ENCODE peak calls at places on chromosomes 3 and 15, in five cellular contexts. One of them, this sample, is unnamed.

GRCh38 chr3:58766587-58767282 is 100.2 kb upstream of the FAM3D start:
- DNase-seq in activated CD4-positive, alpha-beta T cell treated with anti-CD3 and anti-CD28 coated beads, Interleukin-2, amount 50 U/mL, for 1 hour: no peak
- DNase-seq in stimulated activated CD4-positive, alpha-beta T cell treated with anti-CD3 and anti-CD28 coated beads, Interleukin-2, amount 100 ng/mL, for 24 hours: no peak
- DNase-seq in AG09319: no peak
- DNase-seq in MM.1S: no peak
- DNase-seq in this sample: no peak

GRCh38 chr15:84788500-84788899 is 28.7 kb upstream of the ALPK3 start:
- DNase-seq in activated CD4-positive, alpha-beta T cell treated with anti-CD3 and anti-CD28 coated beads, Interleukin-2, amount 50 U/mL, for 1 hour: no peak
- DNase-seq in stimulated activated CD4-positive, alpha-beta T cell treated with anti-CD3 and anti-CD28 coated beads, Interleukin-2, amount 100 ng/mL, for 24 hours: no peak
- DNase-seq in AG09319: no peak
- DNase-seq in MM.1S: no peak
- DNase-seq in this sample: no peak

GRCh38 chr3:10779293-10779805 is 36.7 kb upstream of the SLC6A11 start:
- DNase-seq in activated CD4-positive, alpha-beta T cell treated with anti-CD3 and anti-CD28 coated beads, Interleukin-2, amount 50 U/mL, for 1 hour: no peak
- DNase-seq in stimulated activated CD4-positive, alpha-beta T cell treated with anti-CD3 and anti-CD28 coated beads, Interleukin-2, amount 100 ng/mL, for 24 hours: no peak
- DNase-seq in AG09319: no peak
- DNase-seq in MM.1S: no peak
- DNase-seq in this sample: no peak

GRCh38 chr3:90184861-90185260 is 1077.4 kb downstream of the EPHA3 start:
- DNase-seq in activated CD4-positive, alpha-beta T cell treated with anti-CD3 and anti-CD28 coated beads, Interleukin-2, amount 50 U/mL, for 1 hour: no peak
- DNase-seq in stimulated activated CD4-positive, alpha-beta T cell treated with anti-CD3 and anti-CD28 coated beads, Interleukin-2, amount 100 ng/mL, for 24 hours: no peak
- DNase-seq in AG09319: no peak
- DNase-seq in MM.1S: no peak
- DNase-seq in this sample: no peak

GRCh38 chr15:52183562-52184173 is 7.5 kb downstream of the GNB5 start:
- DNase-seq in activated CD4-positive, alpha-beta T cell treated with anti-CD3 and anti-CD28 coated beads, Interleukin-2, amount 50 U/mL, for 1 hour: no peak
- DNase-seq in stimulated activated CD4-positive, alpha-beta T cell treated with anti-CD3 and anti-CD28 coated beads, Interleukin-2, amount 100 ng/mL, for 24 hours: peak; percentile 24
- DNase-seq in AG09319: no peak
- DNase-seq in MM.1S: peak; percentile 43
- DNase-seq in this sample: peak; percentile 53

GRCh38 chr15:40367038-40367672 is 9.1 kb downstream of the DISP2 start:
- DNase-seq in activated CD4-positive, alpha-beta T cell treated with anti-CD3 and anti-CD28 coated beads, Interleukin-2, amount 50 U/mL, for 1 hour: no peak
- DNase-seq in stimulated activated CD4-positive, alpha-beta T cell treated with anti-CD3 and anti-CD28 coated beads, Interleukin-2, amount 100 ng/mL, for 24 hours: no peak
- DNase-seq in AG09319: no peak
- DNase-seq in MM.1S: no peak
- DNase-seq in this sample: no peak

GRCh38 chr15:44181410-44181809 is 13.7 kb downstream of the FRMD5 start:
- DNase-seq in activated CD4-positive, alpha-beta T cell treated with anti-CD3 and anti-CD28 coated beads, Interleukin-2, amount 50 U/mL, for 1 hour: no peak
- DNase-seq in stimulated activated CD4-positive, alpha-beta T cell treated with anti-CD3 and anti-CD28 coated beads, Interleukin-2, amount 100 ng/mL, for 24 hours: no peak
- DNase-seq in AG09319: no peak
- DNase-seq in MM.1S: no peak
- DNase-seq in this sample: no peak

GRCh38 chr3:144840866-144841265 is 869.2 kb downstream of the DIPK2A start:
- DNase-seq in activated CD4-positive, alpha-beta T cell treated with anti-CD3 and anti-CD28 coated beads, Interleukin-2, amount 50 U/mL, for 1 hour: no peak
- DNase-seq in stimulated activated CD4-positive, alpha-beta T cell treated with anti-CD3 and anti-CD28 coated beads, Interleukin-2, amount 100 ng/mL, for 24 hours: no peak
- DNase-seq in AG09319: no peak
- DNase-seq in MM.1S: no peak
- DNase-seq in this sample: no peak

GRCh38 chr3:12186515-12187286 is 28.0 kb upstream of the TIMP4 start:
- DNase-seq in activated CD4-positive, alpha-beta T cell treated with anti-CD3 and anti-CD28 coated beads, Interleukin-2, amount 50 U/mL, for 1 hour: no peak
- DNase-seq in stimulated activated CD4-positive, alpha-beta T cell treated with anti-CD3 and anti-CD28 coated beads, Interleukin-2, amount 100 ng/mL, for 24 hours: no peak
- DNase-seq in AG09319: no peak
- DNase-seq in MM.1S: no peak
- DNase-seq in this sample: no peak

GRCh38 chr3:150005243-150006102 is 34.8 kb upstream of the PFN2 start:
- DNase-seq in activated CD4-positive, alpha-beta T cell treated with anti-CD3 and anti-CD28 coated beads, Interleukin-2, amount 50 U/mL, for 1 hour: no peak
- DNase-seq in stimulated activated CD4-positive, alpha-beta T cell treated with anti-CD3 and anti-CD28 coated beads, Interleukin-2, amount 100 ng/mL, for 24 hours: no peak
- DNase-seq in AG09319: no peak
- DNase-seq in MM.1S: no peak
- DNase-seq in this sample: no peak

GRCh38 chr3:4419920-4420319 is 47.1 kb downstream of the SUMF1 start:
- DNase-seq in activated CD4-positive, alpha-beta T cell treated with anti-CD3 and anti-CD28 coated beads, Interleukin-2, amount 50 U/mL, for 1 hour: no peak
- DNase-seq in stimulated activated CD4-positive, alpha-beta T cell treated with anti-CD3 and anti-CD28 coated beads, Interleukin-2, amount 100 ng/mL, for 24 hours: no peak
- DNase-seq in AG09319: no peak
- DNase-seq in MM.1S: no peak
- DNase-seq in this sample: no peak

GRCh38 chr3:47385007-47385406 is 4.2 kb downstream of the PTPN23 start:
- DNase-seq in activated CD4-positive, alpha-beta T cell treated with anti-CD3 and anti-CD28 coated beads, Interleukin-2, amount 50 U/mL, for 1 hour: no peak
- DNase-seq in stimulated activated CD4-positive, alpha-beta T cell treated with anti-CD3 and anti-CD28 coated beads, Interleukin-2, amount 100 ng/mL, for 24 hours: no peak
- DNase-seq in AG09319: no peak
- DNase-seq in MM.1S: no peak
- DNase-seq in this sample: no peak

GRCh38 chr3:196127308-196128040 is 45.6 kb upstream of the TFRC start:
- DNase-seq in activated CD4-positive, alpha-beta T cell treated with anti-CD3 and anti-CD28 coated beads, Interleukin-2, amount 50 U/mL, for 1 hour: no peak
- DNase-seq in stimulated activated CD4-positive, alpha-beta T cell treated with anti-CD3 and anti-CD28 coated beads, Interleukin-2, amount 100 ng/mL, for 24 hours: no peak
- DNase-seq in AG09319: no peak
- DNase-seq in MM.1S: peak; percentile 41
- DNase-seq in this sample: no peak

GRCh38 chr3:185677146-185677829 is 91.2 kb downstream of the SENP2 start:
- DNase-seq in activated CD4-positive, alpha-beta T cell treated with anti-CD3 and anti-CD28 coated beads, Interleukin-2, amount 50 U/mL, for 1 hour: no peak
- DNase-seq in stimulated activated CD4-positive, alpha-beta T cell treated with anti-CD3 and anti-CD28 coated beads, Interleukin-2, amount 100 ng/mL, for 24 hours: no peak
- DNase-seq in AG09319: peak; percentile 37
- DNase-seq in MM.1S: peak; percentile 76
- DNase-seq in this sample: no peak

GRCh38 chr3:36060950-36061349 is 319.4 kb upstream of the STAC start:
- DNase-seq in activated CD4-positive, alpha-beta T cell treated with anti-CD3 and anti-CD28 coated beads, Interleukin-2, amount 50 U/mL, for 1 hour: no peak
- DNase-seq in stimulated activated CD4-positive, alpha-beta T cell treated with anti-CD3 and anti-CD28 coated beads, Interleukin-2, amount 100 ng/mL, for 24 hours: no peak
- DNase-seq in AG09319: no peak
- DNase-seq in MM.1S: no peak
- DNase-seq in this sample: no peak

GRCh38 chr3:45462522-45463262 is 74.3 kb downstream of the LARS2 start:
- DNase-seq in activated CD4-positive, alpha-beta T cell treated with anti-CD3 and anti-CD28 coated beads, Interleukin-2, amount 50 U/mL, for 1 hour: no peak
- DNase-seq in stimulated activated CD4-positive, alpha-beta T cell treated with anti-CD3 and anti-CD28 coated beads, Interleukin-2, amount 100 ng/mL, for 24 hours: peak; percentile 62
- DNase-seq in AG09319: no peak
- DNase-seq in MM.1S: no peak
- DNase-seq in this sample: no peak

GRCh38 chr15:74789171-74789627 is 7.3 kb downstream of the CSK start:
- DNase-seq in activated CD4-positive, alpha-beta T cell treated with anti-CD3 and anti-CD28 coated beads, Interleukin-2, amount 50 U/mL, for 1 hour: no peak
- DNase-seq in stimulated activated CD4-positive, alpha-beta T cell treated with anti-CD3 and anti-CD28 coated beads, Interleukin-2, amount 100 ng/mL, for 24 hours: no peak
- DNase-seq in AG09319: no peak
- DNase-seq in MM.1S: peak; percentile 89
- DNase-seq in this sample: peak; percentile 78

GRCh38 chr3:177213806-177214528 is 16.7 kb upstream of the TBL1XR1 start:
- DNase-seq in activated CD4-positive, alpha-beta T cell treated with anti-CD3 and anti-CD28 coated beads, Interleukin-2, amount 50 U/mL, for 1 hour: no peak
- DNase-seq in stimulated activated CD4-positive, alpha-beta T cell treated with anti-CD3 and anti-CD28 coated beads, Interleukin-2, amount 100 ng/mL, for 24 hours: no peak
- DNase-seq in AG09319: no peak
- DNase-seq in MM.1S: no peak
- DNase-seq in this sample: no peak

GRCh38 chr15:98794754-98795153 is 146.4 kb downstream of the IGF1R start:
- DNase-seq in activated CD4-positive, alpha-beta T cell treated with anti-CD3 and anti-CD28 coated beads, Interleukin-2, amount 50 U/mL, for 1 hour: no peak
- DNase-seq in stimulated activated CD4-positive, alpha-beta T cell treated with anti-CD3 and anti-CD28 coated beads, Interleukin-2, amount 100 ng/mL, for 24 hours: no peak
- DNase-seq in AG09319: no peak
- DNase-seq in MM.1S: no peak
- DNase-seq in this sample: no peak

GRCh38 chr3:62559831-62560445 is 186.6 kb upstream of the FEZF2 start:
- DNase-seq in activated CD4-positive, alpha-beta T cell treated with anti-CD3 and anti-CD28 coated beads, Interleukin-2, amount 50 U/mL, for 1 hour: no peak
- DNase-seq in stimulated activated CD4-positive, alpha-beta T cell treated with anti-CD3 and anti-CD28 coated beads, Interleukin-2, amount 100 ng/mL, for 24 hours: no peak
- DNase-seq in AG09319: peak; percentile 15
- DNase-seq in MM.1S: no peak
- DNase-seq in this sample: no peak

GRCh38 chr3:27591811-27592210 is 107.6 kb upstream of the SLC4A7 start:
- DNase-seq in activated CD4-positive, alpha-beta T cell treated with anti-CD3 and anti-CD28 coated beads, Interleukin-2, amount 50 U/mL, for 1 hour: no peak
- DNase-seq in stimulated activated CD4-positive, alpha-beta T cell treated with anti-CD3 and anti-CD28 coated beads, Interleukin-2, amount 100 ng/mL, for 24 hours: no peak
- DNase-seq in AG09319: no peak
- DNase-seq in MM.1S: no peak
- DNase-seq in this sample: no peak

GRCh38 chr3:134232976-134233375 is 17.7 kb downstream of the RYK start:
- DNase-seq in activated CD4-positive, alpha-beta T cell treated with anti-CD3 and anti-CD28 coated beads, Interleukin-2, amount 50 U/mL, for 1 hour: no peak
- DNase-seq in stimulated activated CD4-positive, alpha-beta T cell treated with anti-CD3 and anti-CD28 coated beads, Interleukin-2, amount 100 ng/mL, for 24 hours: no peak
- DNase-seq in AG09319: no peak
- DNase-seq in MM.1S: no peak
- DNase-seq in this sample: no peak

GRCh38 chr15:29656636-29657475 is 165.4 kb downstream of the TJP1 start:
- DNase-seq in activated CD4-positive, alpha-beta T cell treated with anti-CD3 and anti-CD28 coated beads, Interleukin-2, amount 50 U/mL, for 1 hour: no peak
- DNase-seq in stimulated activated CD4-positive, alpha-beta T cell treated with anti-CD3 and anti-CD28 coated beads, Interleukin-2, amount 100 ng/mL, for 24 hours: no peak
- DNase-seq in AG09319: no peak
- DNase-seq in MM.1S: no peak
- DNase-seq in this sample: no peak

GRCh38 chr3:109385442-109386318 is 48.3 kb upstream of the DPPA4 start:
- DNase-seq in activated CD4-positive, alpha-beta T cell treated with anti-CD3 and anti-CD28 coated beads, Interleukin-2, amount 50 U/mL, for 1 hour: no peak
- DNase-seq in stimulated activated CD4-positive, alpha-beta T cell treated with anti-CD3 and anti-CD28 coated beads, Interleukin-2, amount 100 ng/mL, for 24 hours: no peak
- DNase-seq in AG09319: no peak
- DNase-seq in MM.1S: no peak
- DNase-seq in this sample: no peak

GRCh38 chr3:195896361-195897080 is 11.8 kb downstream of the TNK2 start:
- DNase-seq in activated CD4-positive, alpha-beta T cell treated with anti-CD3 and anti-CD28 coated beads, Interleukin-2, amount 50 U/mL, for 1 hour: no peak
- DNase-seq in stimulated activated CD4-positive, alpha-beta T cell treated with anti-CD3 and anti-CD28 coated beads, Interleukin-2, amount 100 ng/mL, for 24 hours: no peak
- DNase-seq in AG09319: no peak
- DNase-seq in MM.1S: no peak
- DNase-seq in this sample: no peak

GRCh38 chr3:144259267-144259666 is 287.6 kb downstream of the DIPK2A start:
- DNase-seq in activated CD4-positive, alpha-beta T cell treated with anti-CD3 and anti-CD28 coated beads, Interleukin-2, amount 50 U/mL, for 1 hour: no peak
- DNase-seq in stimulated activated CD4-positive, alpha-beta T cell treated with anti-CD3 and anti-CD28 coated beads, Interleukin-2, amount 100 ng/mL, for 24 hours: no peak
- DNase-seq in AG09319: no peak
- DNase-seq in MM.1S: no peak
- DNase-seq in this sample: no peak

GRCh38 chr15:88636654-88637053 is 2.2 kb upstream of the ISG20 start:
- DNase-seq in activated CD4-positive, alpha-beta T cell treated with anti-CD3 and anti-CD28 coated beads, Interleukin-2, amount 50 U/mL, for 1 hour: no peak
- DNase-seq in stimulated activated CD4-positive, alpha-beta T cell treated with anti-CD3 and anti-CD28 coated beads, Interleukin-2, amount 100 ng/mL, for 24 hours: no peak
- DNase-seq in AG09319: no peak
- DNase-seq in MM.1S: no peak
- DNase-seq in this sample: no peak

GRCh38 chr3:4904801-4905695 is 74.2 kb upstream of the BHLHE40 start:
- DNase-seq in activated CD4-positive, alpha-beta T cell treated with anti-CD3 and anti-CD28 coated beads, Interleukin-2, amount 50 U/mL, for 1 hour: no peak
- DNase-seq in stimulated activated CD4-positive, alpha-beta T cell treated with anti-CD3 and anti-CD28 coated beads, Interleukin-2, amount 100 ng/mL, for 24 hours: no peak
- DNase-seq in AG09319: peak; percentile 16
- DNase-seq in MM.1S: no peak
- DNase-seq in this sample: no peak

GRCh38 chr3:125589743-125590142 is 5.6 kb downstream of the OSBPL11 start:
- DNase-seq in activated CD4-positive, alpha-beta T cell treated with anti-CD3 and anti-CD28 coated beads, Interleukin-2, amount 50 U/mL, for 1 hour: no peak
- DNase-seq in stimulated activated CD4-positive, alpha-beta T cell treated with anti-CD3 and anti-CD28 coated beads, Interleukin-2, amount 100 ng/mL, for 24 hours: no peak
- DNase-seq in AG09319: no peak
- DNase-seq in MM.1S: peak; percentile 48
- DNase-seq in this sample: peak; percentile 45

GRCh38 chr3:83435173-83435572 is 1523.6 kb upstream of the CADM2 start:
- DNase-seq in activated CD4-positive, alpha-beta T cell treated with anti-CD3 and anti-CD28 coated beads, Interleukin-2, amount 50 U/mL, for 1 hour: no peak
- DNase-seq in stimulated activated CD4-positive, alpha-beta T cell treated with anti-CD3 and anti-CD28 coated beads, Interleukin-2, amount 100 ng/mL, for 24 hours: no peak
- DNase-seq in AG09319: no peak
- DNase-seq in MM.1S: no peak
- DNase-seq in this sample: no peak

GRCh38 chr15:78620021-78620838 is 566 bp downstream of the CHRNA3 start:
- DNase-seq in activated CD4-positive, alpha-beta T cell treated with anti-CD3 and anti-CD28 coated beads, Interleukin-2, amount 50 U/mL, for 1 hour: no peak
- DNase-seq in stimulated activated CD4-positive, alpha-beta T cell treated with anti-CD3 and anti-CD28 coated beads, Interleukin-2, amount 100 ng/mL, for 24 hours: peak; percentile 14
- DNase-seq in AG09319: no peak
- DNase-seq in MM.1S: no peak
- DNase-seq in this sample: no peak

GRCh38 chr15:29089731-29090616 is 179.6 kb downstream of the NSMCE3 start:
- DNase-seq in activated CD4-positive, alpha-beta T cell treated with anti-CD3 and anti-CD28 coated beads, Interleukin-2, amount 50 U/mL, for 1 hour: no peak
- DNase-seq in stimulated activated CD4-positive, alpha-beta T cell treated with anti-CD3 and anti-CD28 coated beads, Interleukin-2, amount 100 ng/mL, for 24 hours: peak; percentile 25
- DNase-seq in AG09319: no peak
- DNase-seq in MM.1S: no peak
- DNase-seq in this sample: no peak

GRCh38 chr15:99052205-99052604 is 44.6 kb upstream of the PGPEP1L start:
- DNase-seq in activated CD4-positive, alpha-beta T cell treated with anti-CD3 and anti-CD28 coated beads, Interleukin-2, amount 50 U/mL, for 1 hour: no peak
- DNase-seq in stimulated activated CD4-positive, alpha-beta T cell treated with anti-CD3 and anti-CD28 coated beads, Interleukin-2, amount 100 ng/mL, for 24 hours: no peak
- DNase-seq in AG09319: no peak
- DNase-seq in MM.1S: no peak
- DNase-seq in this sample: no peak

GRCh38 chr3:141366285-141367037 is 1.8 kb upstream of the ZBTB38 start:
- DNase-seq in activated CD4-positive, alpha-beta T cell treated with anti-CD3 and anti-CD28 coated beads, Interleukin-2, amount 50 U/mL, for 1 hour: no peak
- DNase-seq in stimulated activated CD4-positive, alpha-beta T cell treated with anti-CD3 and anti-CD28 coated beads, Interleukin-2, amount 100 ng/mL, for 24 hours: no peak
- DNase-seq in AG09319: peak; percentile 85
- DNase-seq in MM.1S: peak; percentile 4
- DNase-seq in this sample: no peak

GRCh38 chr3:178170698-178171535 is 365.3 kb upstream of the KCNMB2 start:
- DNase-seq in activated CD4-positive, alpha-beta T cell treated with anti-CD3 and anti-CD28 coated beads, Interleukin-2, amount 50 U/mL, for 1 hour: no peak
- DNase-seq in stimulated activated CD4-positive, alpha-beta T cell treated with anti-CD3 and anti-CD28 coated beads, Interleukin-2, amount 100 ng/mL, for 24 hours: no peak
- DNase-seq in AG09319: peak; percentile 90
- DNase-seq in MM.1S: no peak
- DNase-seq in this sample: no peak

GRCh38 chr15:94047566-94047965 is 183.8 kb upstream of the MCTP2 start:
- DNase-seq in activated CD4-positive, alpha-beta T cell treated with anti-CD3 and anti-CD28 coated beads, Interleukin-2, amount 50 U/mL, for 1 hour: no peak
- DNase-seq in stimulated activated CD4-positive, alpha-beta T cell treated with anti-CD3 and anti-CD28 coated beads, Interleukin-2, amount 100 ng/mL, for 24 hours: no peak
- DNase-seq in AG09319: no peak
- DNase-seq in MM.1S: no peak
- DNase-seq in this sample: no peak

GRCh38 chr3:69370156-69370944 is 15.5 kb downstream of the FRMD4B start:
- DNase-seq in activated CD4-positive, alpha-beta T cell treated with anti-CD3 and anti-CD28 coated beads, Interleukin-2, amount 50 U/mL, for 1 hour: peak; percentile 5
- DNase-seq in stimulated activated CD4-positive, alpha-beta T cell treated with anti-CD3 and anti-CD28 coated beads, Interleukin-2, amount 100 ng/mL, for 24 hours: peak; percentile 27
- DNase-seq in AG09319: no peak
- DNase-seq in MM.1S: no peak
- DNase-seq in this sample: peak; percentile 55

GRCh38 chr3:31918179-31919165 is 62.6 kb downstream of the OSBPL10 start:
- DNase-seq in activated CD4-positive, alpha-beta T cell treated with anti-CD3 and anti-CD28 coated beads, Interleukin-2, amount 50 U/mL, for 1 hour: no peak
- DNase-seq in stimulated activated CD4-positive, alpha-beta T cell treated with anti-CD3 and anti-CD28 coated beads, Interleukin-2, amount 100 ng/mL, for 24 hours: no peak
- DNase-seq in AG09319: no peak
- DNase-seq in MM.1S: peak; percentile 87
- DNase-seq in this sample: no peak